ENCODE peak calls at places on chromosome X, in four cellular contexts. U, N, O and W are unnamed samples.

GRCh38 chrX:56029188-56029587 is 203.0 kb upstream of the KLF8 start:
- DNase-seq in U (no peak), N (no peak), O (no peak), W (no peak)

GRCh38 chrX:54825716-54826428 is 18.3 kb downstream of the MAGED2 start:
- DNase-seq in U (no peak), N (peak), O (no peak), W (no peak)

GRCh38 chrX:117707948-117708743 is 408.5 kb downstream of the KLHL13 start:
- DNase-seq in U (no peak), N (no peak), O (no peak), W (no peak)

GRCh38 chrX:96979766-96980165 is 96.1 kb downstream of the RPA4 start:
- DNase-seq in U (no peak), N (peak), O (no peak), W (no peak)

GRCh38 chrX:41796577-41796976 is 72.6 kb downstream of the GPR82 start:
- DNase-seq in U (no peak), N (no peak), O (no peak), W (no peak)

GRCh38 chrX:21412883-21413282 is 38.7 kb downstream of the CNKSR2 start:
- DNase-seq in U (no peak), N (no peak), O (no peak), W (peak)

GRCh38 chrX:45135616-45136015 is 65.1 kb downstream of the DIPK2B start:
- DNase-seq in U (no peak), N (no peak), O (no peak), W (no peak)

GRCh38 chrX:118199997-118200396 is 83.4 kb upstream of the KLHL13 start:
- DNase-seq in U (no peak), N (no peak), O (no peak), W (no peak)

GRCh38 chrX:150219374-150220185 is 143.5 kb upstream of the MAMLD1 start:
- DNase-seq in U (no peak), N (peak), O (no peak), W (peak)

GRCh38 chrX:133580630-133581029 is 165.3 kb upstream of the GPC4 start:
- DNase-seq in U (no peak), N (no peak), O (no peak), W (no peak)

GRCh38 chrX:2342878-2343277 is 157.9 kb downstream of the DHRSX start:
- DNase-seq in U (no peak), N (no peak), O (no peak), W (no peak)

GRCh38 chrX:11641368-11641767 is 24.4 kb downstream of the ARHGAP6 start:
- DNase-seq in U (no peak), N (no peak), O (no peak), W (no peak)

GRCh38 chrX:24696241-24696640 is 2.5 kb downstream of the POLA1 start:
- DNase-seq in U (no peak), N (no peak), O (no peak), W (no peak)

GRCh38 chrX:68292471-68292870 is 140.8 kb downstream of the OPHN1 start:
- DNase-seq in U (no peak), N (no peak), O (no peak), W (no peak)

GRCh38 chrX:130385520-130385919 is at the start of gene GPR119:
- DNase-seq in U (no peak), N (no peak), O (no peak), W (no peak)

GRCh38 chrX:23954396-23954795 is 46.6 kb downstream of the CXorf58 start:
- DNase-seq in U (no peak), N (no peak), O (no peak), W (no peak)

GRCh38 chrX:128800138-128800537 is 723.2 kb downstream of the SMARCA1 start:
- DNase-seq in U (no peak), N (no peak), O (no peak), W (no peak)

GRCh38 chrX:100368167-100368566 is 41.9 kb downstream of the PCDH19 start:
- DNase-seq in U (peak), N (peak), O (no peak), W (peak)

GRCh38 chrX:2299871-2300270 is 200.9 kb downstream of the DHRSX start:
- DNase-seq in U (no peak), N (no peak), O (no peak), W (no peak)

GRCh38 chrX:100674705-100675104 is 30.7 kb downstream of the SRPX2 start:
- DNase-seq in U (no peak), N (no peak), O (no peak), W (no peak)

GRCh38 chrX:150363561-150364346 is 637 bp downstream of the MAMLD1 start:
- DNase-seq in U (no peak), N (peak), O (no peak), W (peak)

GRCh38 chrX:40539214-40540142 is 41.3 kb upstream of the ATP6AP2 start:
- DNase-seq in U (no peak), N (peak), O (peak), W (no peak)

GRCh38 chrX:35664838-35665237 is 133.3 kb upstream of the MAGEB16 start:
- DNase-seq in U (no peak), N (no peak), O (no peak), W (no peak)

GRCh38 chrX:115311666-115312065 is 22.2 kb downstream of the LUZP4 start:
- DNase-seq in U (no peak), N (peak), O (no peak), W (no peak)

GRCh38 chrX:103629295-103630170 is 758 bp downstream of the TCEAL1 start:
- DNase-seq in U (peak), N (peak), O (peak), W (peak)

GRCh38 chrX:2385224-2385623 is 115.6 kb downstream of the DHRSX start:
- DNase-seq in U (no peak), N (no peak), O (no peak), W (peak)

GRCh38 chrX:17527135-17527701 is 152.2 kb downstream of the NHS start:
- DNase-seq in U (no peak), N (no peak), O (no peak), W (no peak)

GRCh38 chrX:135411893-135412292 is 9.9 kb upstream of the SMIM10L2A start:
- DNase-seq in U (no peak), N (no peak), O (no peak), W (peak)

GRCh38 chrX:23187819-23188218 is 146.8 kb upstream of the PTCHD1 start:
- DNase-seq in U (no peak), N (no peak), O (no peak), W (no peak)

GRCh38 chrX:9542106-9542764 is 77.4 kb downstream of the TBL1X start:
- DNase-seq in U (no peak), N (no peak), O (no peak), W (no peak)

GRCh38 chrX:134171661-134172587 is 65.1 kb upstream of the CCDC160 start:
- DNase-seq in U (no peak), N (peak), O (no peak), W (no peak)

GRCh38 chrX:154541896-154542722 is 4.5 kb downstream of the G6PD start:
- DNase-seq in U (peak), N (no peak), O (peak), W (peak)

GRCh38 chrX:152412105-152412504 is 39.0 kb downstream of the GABRA3 start:
- DNase-seq in U (no peak), N (no peak), O (no peak), W (no peak)

GRCh38 chrX:17559728-17560379 is 177.4 kb upstream of the SCML1 start:
- DNase-seq in U (no peak), N (no peak), O (no peak), W (peak)

GRCh38 chrX:11461181-11462001 is 168.2 kb downstream of the AMELX start:
- DNase-seq in U (no peak), N (no peak), O (peak), W (peak)

GRCh38 chrX:46485897-46486296 is 59.3 kb downstream of the ZNF674 start:
- DNase-seq in U (peak), N (peak), O (no peak), W (no peak)

GRCh38 chrX:138191998-138192397 is 519.5 kb downstream of the FGF13 start:
- DNase-seq in U (peak), N (peak), O (peak), W (no peak)
- TF ChIP-seq HMGXB4 in U (no peak), N (no peak), O (no peak), W (no peak)

GRCh38 chrX:85139422-85139821 is 104.2 kb downstream of the SATL1 start:
- DNase-seq in U (no peak), N (no peak), O (no peak), W (no peak)

GRCh38 chrX:85136409-85136808 is 107.2 kb downstream of the SATL1 start:
- DNase-seq in U (no peak), N (no peak), O (no peak), W (no peak)

GRCh38 chrX:85140963-85141362 is 102.6 kb downstream of the SATL1 start:
- DNase-seq in U (no peak), N (no peak), O (no peak), W (no peak)
- TF ChIP-seq ESRRA in U (no peak), N (no peak), O (no peak), W (no peak)

GRCh38 chrX:53320543-53321215 is 39.3 kb upstream of the IQSEC2 start:
- DNase-seq in U (no peak), N (no peak), O (peak), W (no peak)
- TF ChIP-seq HMGXB4 in U (no peak), N (no peak), O (no peak), W (no peak)

DNA sequence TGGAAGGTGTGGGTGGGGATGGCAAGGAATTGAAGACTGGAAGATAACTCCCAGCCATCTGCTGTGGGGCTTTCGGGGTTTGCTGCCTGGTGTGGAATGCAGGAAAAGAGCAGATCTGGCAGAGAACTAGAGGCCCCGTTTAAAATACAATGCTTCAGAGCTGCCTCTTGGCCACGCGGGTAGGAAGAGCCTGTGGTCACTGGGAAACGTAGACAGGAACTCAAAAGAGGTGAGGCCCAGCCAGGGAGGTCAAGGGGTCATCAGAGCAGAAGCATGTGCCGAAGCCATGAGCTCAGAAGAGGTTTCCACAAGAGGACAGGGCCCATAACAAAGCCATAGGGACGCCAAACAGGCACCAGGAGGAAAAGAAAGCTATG is 14.5 kb upstream of the STS start:
- DNase-seq in U (no peak), N (no peak), O (peak), W (no peak)
- TF ChIP-seq ESRRA in U (no peak), N (no peak), O (no peak), W (no peak)

DNA sequence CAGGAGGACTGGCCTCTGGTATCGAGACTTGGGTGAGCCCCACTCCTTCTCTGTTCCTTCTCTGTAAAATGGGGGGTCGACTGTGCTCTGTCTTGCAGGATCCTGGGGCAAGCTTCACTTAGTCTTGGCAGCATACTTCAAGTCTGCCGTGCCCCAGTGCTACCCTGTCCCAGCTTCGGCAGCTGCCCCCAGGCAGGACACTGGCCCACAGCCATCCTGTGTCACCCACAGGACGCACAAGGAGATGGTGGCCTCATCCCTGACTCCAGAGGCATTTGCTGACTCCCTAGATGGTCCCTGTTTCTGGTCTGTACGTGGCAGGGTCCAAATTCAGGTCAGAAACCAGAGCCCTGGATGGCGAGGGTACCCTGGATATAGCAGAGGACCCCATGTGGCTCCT is 7.1 kb upstream of the HAUS7 start:
- DNase-seq in U (no peak), N (no peak), O (no peak), W (no peak)
- TF ChIP-seq HMGXB4 in U (no peak), N (no peak), O (no peak), W (no peak)